ENCODE peak calls at places on chromosomes 16 and 17, in nine cellular contexts. R is cardiac muscle cell, K is left lung, W is heart right ventricle, L is IMR-90, U is tibial artery, T is adrenal gland, E is colonic mucosa, D is PC-3. A is an unnamed sample.

GRCh38 chr16:67847064-67847861 is at the start of gene CENPT:
- DNase-seq in L (peak), T (no peak), K (peak), U (peak), W (no peak), R (peak), D (peak), E (peak), A (no peak)

GRCh38 chr17:48335858-48336500 is 94.0 kb downstream of the SKAP1 start:
- DNase-seq in K (no peak), D (peak), R (peak), W (no peak), E (no peak), U (no peak), L (peak), T (no peak), A (no peak)

GRCh38 chr16:48117217-48118105 is 38.3 kb downstream of the ABCC12 start:
- DNase-seq in W (peak), L (no peak), U (no peak), T (peak), R (peak), K (no peak), D (peak), E (peak), A (no peak)

GRCh38 chr17:63972796-63973195 is at the start of gene SCN4A:
- DNase-seq in E (no peak), R (no peak), K (no peak), W (no peak), T (no peak), L (no peak), D (no peak), U (no peak), A (no peak)

GRCh38 chr17:40086150-40087044 is 14.0 kb downstream of the NR1D1 start:
- DNase-seq in T (peak), W (peak), D (peak), U (peak), R (peak), L (no peak), E (no peak), K (no peak), A (no peak)

GRCh38 chr16:19844945-19845641 is 39.6 kb downstream of the GPRC5B start:
- DNase-seq in R (no peak), U (no peak), T (no peak), L (peak), D (peak), W (no peak), E (no peak), K (no peak), A (no peak)

GRCh38 chr17:48541574-48542113 is 3.3 kb downstream of the HOXB2 start:
- DNase-seq in W (peak), R (peak), T (no peak), E (no peak), D (no peak), U (no peak), K (no peak), L (peak), A (peak)

GRCh38 chr16:84851192-84852127 is 31.7 kb downstream of the CRISPLD2 start:
- DNase-seq in U (no peak), K (peak), R (no peak), W (no peak), T (no peak), D (peak), E (no peak), L (peak), A (no peak)

GRCh38 chr17:82963104-82963950 is 116.1 kb upstream of the METRNL start:
- DNase-seq in K (peak), L (peak), R (peak), E (peak), U (peak), T (peak), D (peak), W (peak), A (peak)

GRCh38 chr16:31428277-31428597 is at the start of gene COX6A2:
- DNase-seq in W (peak), D (no peak), E (no peak), L (no peak), K (no peak), U (no peak), R (peak), T (no peak), A (no peak)

GRCh38 chr17:46968224-46968834 is 10.7 kb downstream of the RPRML start:
- DNase-seq in R (no peak), L (peak), U (no peak), T (no peak), K (no peak), E (no peak), D (no peak), W (no peak), A (no peak)

GRCh38 chr16:64627781-64628180 is 494.1 kb downstream of the CDH11 start:
- DNase-seq in D (no peak), K (no peak), W (peak), T (no peak), E (no peak), U (no peak), R (no peak), L (no peak), A (no peak)

GRCh38 chr17:59845595-59846390 is 47.0 kb downstream of the TUBD1 start:
- DNase-seq in U (peak), L (peak), D (peak), T (no peak), W (no peak), R (no peak), E (peak), K (peak), A (no peak)

GRCh38 chr17:17035920-17036319 is 6.3 kb upstream of the MPRIP start:
- DNase-seq in D (no peak), E (no peak), K (no peak), W (no peak), U (no peak), L (no peak), T (no peak), R (no peak), A (no peak)

GRCh38 chr16:85664580-85665372 is 24.0 kb downstream of the GINS2 start:
- DNase-seq in T (no peak), R (no peak), U (no peak), D (no peak), W (no peak), L (no peak), E (no peak), K (peak), A (no peak)

GRCh38 chr17:66673668-66674276 is 161.1 kb upstream of the CACNG5 start:
- DNase-seq in E (peak), K (no peak), W (no peak), R (peak), L (peak), D (peak), U (no peak), T (peak), A (no peak)

GRCh38 chr16:65392831-65393565 is 271.1 kb upstream of the CDH11 start:
- DNase-seq in D (peak), E (no peak), U (no peak), R (no peak), K (no peak), W (no peak), T (no peak), L (no peak), A (no peak)

GRCh38 chr16:83994703-83995102 is 26.7 kb downstream of the NECAB2 start:
- DNase-seq in R (no peak), D (no peak), W (no peak), E (no peak), L (peak), U (no peak), K (no peak), T (no peak), A (no peak)

GRCh38 chr16:84694980-84695379 is 4.8 kb upstream of the USP10 start:
- DNase-seq in U (no peak), T (no peak), K (no peak), W (no peak), L (no peak), E (no peak), D (no peak), R (no peak), A (no peak)

GRCh38 chr16:14310519-14310991 is 239.4 kb downstream of the MRTFB start:
- DNase-seq in K (no peak), L (peak), D (no peak), E (no peak), R (no peak), W (no peak), U (no peak), T (no peak), A (no peak)

GRCh38 chr16:87053016-87053982 is 263.9 kb downstream of the C16orf95 start:
- DNase-seq in E (no peak), L (no peak), D (no peak), U (no peak), R (no peak), T (no peak), K (no peak), W (no peak), A (no peak)

GRCh38 chr17:78284146-78284545 is 52.7 kb downstream of the TMEM235 start:
- DNase-seq in D (no peak), R (no peak), K (no peak), T (no peak), L (peak), U (no peak), W (no peak), E (no peak), A (no peak)

GRCh38 chr17:74147966-74148365 is 55.5 kb upstream of the RPL38 start:
- DNase-seq in L (no peak), D (no peak), R (no peak), T (no peak), E (no peak), U (no peak), K (no peak), W (no peak), A (no peak)

GRCh38 chr17:59287452-59287851 is 44.0 kb upstream of the YPEL2 start:
- DNase-seq in L (peak), W (no peak), D (peak), T (peak), E (no peak), U (no peak), K (no peak), R (no peak), A (no peak)

GRCh38 chr16:53412549-53412948 is 21.7 kb upstream of the RBL2 start:
- DNase-seq in T (no peak), W (no peak), U (no peak), D (no peak), R (no peak), E (no peak), K (no peak), L (no peak), A (no peak)

GRCh38 chr17:48630925-48631692 is 5.0 kb upstream of the HOXB9 start:
- DNase-seq in T (no peak), D (no peak), W (no peak), U (no peak), R (no peak), L (no peak), K (no peak), E (peak), A (no peak)

GRCh38 chr17:43543300-43543699 is 2.8 kb downstream of the ETV4 start:
- DNase-seq in K (no peak), U (no peak), R (no peak), E (no peak), D (peak), T (no peak), W (no peak), L (peak), A (no peak)

GRCh38 chr17:45104907-45105624 is 27.2 kb downstream of the PLCD3 start:
- DNase-seq in R (no peak), K (no peak), T (no peak), L (no peak), U (no peak), W (no peak), E (no peak), D (no peak), A (no peak)

GRCh38 chr17:71183083-71183697 is 937.6 kb upstream of the SOX9 start:
- DNase-seq in U (no peak), E (no peak), L (no peak), R (no peak), T (no peak), K (no peak), D (no peak), W (no peak), A (no peak)

GRCh38 chr17:61399131-61400057 is at the start of gene TBX2:
- DNase-seq in W (peak), K (peak), R (peak), L (peak), T (peak), E (peak), D (peak), U (peak), A (peak)

GRCh38 chr17:4444782-4445473 is 11.2 kb downstream of the SPNS3 start:
- DNase-seq in K (peak), R (no peak), E (peak), T (peak), L (no peak), D (peak), U (peak), W (peak), A (no peak)

GRCh38 chr16:85151603-85152413 is 39.5 kb upstream of the CIBAR2 start:
- DNase-seq in R (no peak), U (peak), D (peak), W (peak), L (peak), K (no peak), T (peak), E (peak), A (peak)

GRCh38 chr17:76251478-76252039 is 11.3 kb upstream of the RNF157 start:
- DNase-seq in T (no peak), L (no peak), R (no peak), E (peak), D (peak), K (no peak), W (no peak), U (no peak), A (no peak)

GRCh38 chr16:8594149-8594666 is 3.9 kb upstream of the TMEM114 start:
- DNase-seq in E (no peak), D (no peak), W (no peak), T (no peak), R (no peak), K (no peak), U (no peak), L (no peak), A (no peak)

GRCh38 chr17:28717578-28718316 is at the start of gene RAB34:
- DNase-seq in U (peak), E (peak), R (peak), K (peak), W (peak), D (peak), T (peak), L (peak), A (peak)

GRCh38 chr16:56631832-56632159 is 663 bp upstream of the MT1M start:
- DNase-seq in U (no peak), E (no peak), T (no peak), W (no peak), L (no peak), D (no peak), K (no peak), R (peak), A (no peak)
- H3K4me3 ChIP-seq in U (peak), E (peak), T (peak), W (peak), L (no peak), D (peak), K (peak), R (peak), A (peak)

GRCh38 chr17:9472094-9472493 is 103.5 kb downstream of the STX8 start:
- DNase-seq in R (no peak), D (no peak), E (no peak), L (peak), W (no peak), U (no peak), T (no peak), K (no peak), A (no peak)
- H3K27ac ChIP-seq in R (no peak), D (no peak), E (no peak), L (no peak), W (no peak), U (no peak), T (no peak), K (no peak), A (no peak)

GRCh38 chr17:2777242-2777867 is 18.9 kb upstream of the RAP1GAP2 start:
- DNase-seq in K (no peak), W (no peak), U (no peak), L (no peak), D (no peak), T (no peak), R (no peak), E (no peak), A (no peak)
- TF ChIP-seq CTCF in K (no peak), W (no peak), U (no peak), L (no peak), D (no peak), T (no peak), R (no peak), E (no peak), A (no peak)

DNA sequence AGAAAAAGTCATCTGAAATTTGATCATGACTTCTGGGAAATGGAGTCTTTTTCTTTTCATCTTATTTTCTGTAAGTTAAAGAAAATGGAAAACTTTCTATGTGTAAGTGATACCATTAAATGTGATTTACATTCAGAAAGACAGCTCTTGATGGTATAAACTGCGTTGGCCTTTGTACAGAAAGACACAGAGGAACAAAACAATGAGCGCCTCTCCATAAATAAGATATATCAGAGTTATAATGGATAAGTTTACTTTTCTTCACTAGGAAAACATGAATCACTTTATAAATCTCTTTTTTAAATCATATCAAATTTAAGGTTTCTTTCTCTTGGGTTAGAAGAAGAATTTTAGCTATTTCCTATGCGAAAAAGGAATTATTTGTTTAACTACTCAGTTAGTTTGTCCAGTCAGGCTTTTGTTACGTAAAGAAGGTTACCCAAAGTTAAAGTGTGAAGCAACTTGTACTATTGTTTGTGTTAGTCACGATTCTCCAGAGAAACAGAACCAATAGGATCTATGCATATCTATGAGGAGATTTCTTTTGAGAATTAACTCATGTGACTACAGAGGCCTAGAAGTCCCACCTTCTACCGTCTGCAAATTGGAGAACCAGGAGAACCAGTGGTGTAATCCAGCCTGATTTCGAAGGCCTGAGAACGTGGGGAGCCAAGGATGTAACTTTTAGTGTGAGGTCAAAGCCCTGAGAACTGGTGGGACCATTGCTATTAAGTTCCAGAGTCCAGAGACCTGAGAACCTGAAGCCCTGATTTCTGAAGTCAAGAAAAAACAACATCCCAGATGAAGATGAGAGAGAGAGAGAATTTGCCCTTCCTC is 295.4 kb upstream of the KCNJ16 start:
- DNase-seq in W (no peak), R (no peak), L (peak), E (no peak), T (no peak), D (peak), K (no peak), U (no peak), A (no peak)
- H3K4me3 ChIP-seq in W (no peak), R (no peak), L (no peak), E (no peak), T (no peak), D (no peak), K (no peak), U (no peak), A (no peak)

GRCh38 chr17:49976828-49977202 is 7.8 kb downstream of the DLX4 start:
- DNase-seq in D (no peak), E (no peak), L (no peak), U (no peak), T (no peak), R (no peak), K (no peak), W (no peak), A (no peak)

GRCh38 chr17:49979748-49980479 is 10.9 kb downstream of the DLX4 start:
- DNase-seq in D (no peak), W (no peak), T (no peak), K (no peak), E (no peak), U (no peak), R (no peak), L (no peak), A (no peak)

GRCh38 chr17:49977463-49978389 is 8.7 kb downstream of the DLX4 start:
- DNase-seq in K (no peak), L (no peak), E (no peak), R (no peak), T (no peak), U (no peak), D (no peak), W (no peak), A (no peak)

GRCh38 chr17:49976163-49976827 is 7.3 kb downstream of the DLX4 start:
- DNase-seq in R (no peak), W (no peak), E (no peak), U (no peak), K (no peak), D (no peak), T (no peak), L (no peak), A (no peak)

GRCh38 chr17:49978501-49978900 is 9.5 kb downstream of the DLX4 start:
- DNase-seq in K (peak), E (no peak), L (no peak), D (no peak), W (no peak), U (no peak), R (no peak), T (no peak), A (no peak)
- H3K27ac ChIP-seq in K (no peak), E (no peak), L (no peak), D (no peak), W (no peak), U (no peak), R (no peak), T (no peak), A (no peak)

GRCh38 chr17:34436607-34437006 is 73.6 kb upstream of the CCL1 start:
- DNase-seq in R (no peak), T (no peak), E (no peak), L (no peak), U (no peak), W (no peak), K (no peak), D (no peak), A (no peak)
- TF ChIP-seq CTCF in R (no peak), T (no peak), E (no peak), L (no peak), U (no peak), W (no peak), K (no peak), D (no peak), A (no peak)

GRCh38 chr16:78745491-78746019 is 646.1 kb downstream of the WWOX start:
- DNase-seq in U (no peak), R (no peak), D (no peak), W (no peak), E (no peak), T (no peak), L (no peak), K (no peak), A (no peak)

GRCh38 chr16:78744796-78745464 is 645.5 kb downstream of the WWOX start:
- DNase-seq in W (no peak), E (no peak), U (no peak), L (no peak), D (no peak), R (no peak), T (no peak), K (no peak), A (no peak)

GRCh38 chr16:78744099-78744498 is 644.6 kb downstream of the WWOX start:
- DNase-seq in T (no peak), D (no peak), E (no peak), K (no peak), W (no peak), L (no peak), R (no peak), U (no peak), A (no peak)

GRCh38 chr16:78742501-78743283 is 643.2 kb downstream of the WWOX start:
- DNase-seq in E (peak), K (peak), L (peak), U (peak), D (no peak), W (no peak), T (no peak), R (no peak), A (no peak)

DNA sequence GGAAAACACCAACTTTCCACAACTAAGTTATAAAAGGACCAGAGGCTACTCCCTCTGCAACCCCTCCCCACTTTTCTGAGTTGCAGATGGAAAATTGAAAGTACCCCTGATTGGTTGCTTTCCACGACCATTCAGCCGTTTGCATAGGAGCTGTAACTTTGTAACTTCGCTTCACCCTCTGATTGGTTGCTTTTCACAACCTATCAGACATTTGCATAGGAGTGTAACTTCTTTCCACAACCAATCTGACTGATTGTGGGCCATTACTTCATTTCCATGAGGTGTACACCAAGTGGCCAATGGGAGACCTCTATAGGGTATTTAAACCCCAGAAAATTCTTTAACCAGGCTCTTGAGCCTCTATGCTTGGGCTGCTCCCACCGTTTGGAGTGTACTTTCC is 644.1 kb downstream of the WWOX start:
- DNase-seq in D (no peak), U (no peak), K (no peak), E (no peak), T (no peak), L (no peak), R (no peak), W (no peak), A (no peak)
- H3K4me3 ChIP-seq in D (no peak), U (no peak), K (no peak), E (no peak), T (no peak), L (no peak), R (no peak), W (no peak), A (no peak)